ENCODE peak calls at places on chromosomes 5 and 9, in four cellular contexts. One of them, this sample, is unnamed.

GRCh38 chr9:84293001-84293798 is 47.4 kb downstream of the SLC28A3 start:
- DNase-seq in transverse colon: no peak
- DNase-seq in fibroblast of mammary gland: no peak
- DNase-seq in AG10803: no peak
- DNase-seq in this sample: peak; percentile 5

GRCh38 chr5:122222580-122222979 is 89.5 kb upstream of the SNCAIP start:
- DNase-seq in transverse colon: no peak
- DNase-seq in fibroblast of mammary gland: no peak
- DNase-seq in AG10803: no peak
- DNase-seq in this sample: no peak

GRCh38 chr5:157502143-157502647 is 42.2 kb downstream of the NIPAL4 start:
- DNase-seq in fibroblast of mammary gland: no peak
- DNase-seq in transverse colon: peak; percentile 50
- DNase-seq in AG10803: no peak
- DNase-seq in this sample: no peak

GRCh38 chr9:86667307-86667706 is 280.0 kb downstream of the GAS1 start:
- DNase-seq in AG10803: peak; percentile 45
- DNase-seq in transverse colon: no peak
- DNase-seq in fibroblast of mammary gland: peak; percentile 92
- DNase-seq in this sample: no peak

GRCh38 chr5:76503929-76504328 is 100.8 kb downstream of the IQGAP2 start:
- DNase-seq in fibroblast of mammary gland: no peak
- DNase-seq in transverse colon: no peak
- DNase-seq in AG10803: no peak
- DNase-seq in this sample: no peak

GRCh38 chr9:3682186-3682585 is 156.4 kb upstream of the RFX3 start:
- DNase-seq in AG10803: peak; percentile 61
- DNase-seq in transverse colon: no peak
- DNase-seq in fibroblast of mammary gland: no peak
- DNase-seq in this sample: no peak

GRCh38 chr5:33556330-33557328 is 115.9 kb downstream of the TARS1 start:
- DNase-seq in fibroblast of mammary gland: peak; percentile 14
- DNase-seq in AG10803: no peak
- DNase-seq in transverse colon: no peak
- DNase-seq in this sample: peak; percentile 12

GRCh38 chr5:139140631-139141071 is 57.5 kb downstream of the SIL1 start:
- DNase-seq in fibroblast of mammary gland: peak; percentile 45
- DNase-seq in transverse colon: no peak
- DNase-seq in AG10803: peak; percentile 81
- DNase-seq in this sample: no peak

GRCh38 chr5:31664566-31664965 is 25.6 kb downstream of the PDZD2 start:
- DNase-seq in AG10803: no peak
- DNase-seq in fibroblast of mammary gland: peak; percentile 37
- DNase-seq in transverse colon: no peak
- DNase-seq in this sample: peak; percentile 41

GRCh38 chr9:116572095-116572748 is 114.9 kb upstream of the TRIM32 start:
- DNase-seq in fibroblast of mammary gland: peak; percentile 89
- DNase-seq in transverse colon: peak; percentile 86
- DNase-seq in AG10803: peak; percentile 83
- DNase-seq in this sample: peak; percentile 11

GRCh38 chr9:18890372-18890771 is 142.6 kb downstream of the SAXO1 start:
- DNase-seq in fibroblast of mammary gland: peak; percentile 54
- DNase-seq in AG10803: peak; percentile 53
- DNase-seq in transverse colon: no peak
- DNase-seq in this sample: no peak

GRCh38 chr9:100167912-100168775 is 69.1 kb downstream of the INVS start:
- DNase-seq in transverse colon: no peak
- DNase-seq in AG10803: no peak
- DNase-seq in fibroblast of mammary gland: peak; percentile 38
- DNase-seq in this sample: no peak

GRCh38 chr9:76586555-76587314 is 127.8 kb downstream of the GCNT1 start:
- DNase-seq in AG10803: no peak
- DNase-seq in fibroblast of mammary gland: no peak
- DNase-seq in transverse colon: no peak
- DNase-seq in this sample: no peak
- H3K4me3 ChIP-seq in AG10803: no peak overlapping the region
- H3K4me3 ChIP-seq in fibroblast of mammary gland: no peak overlapping the region
- H3K4me3 ChIP-seq in transverse colon: no peak overlapping the region
- H3K4me3 ChIP-seq in this sample: no peak overlapping the region

DNA sequence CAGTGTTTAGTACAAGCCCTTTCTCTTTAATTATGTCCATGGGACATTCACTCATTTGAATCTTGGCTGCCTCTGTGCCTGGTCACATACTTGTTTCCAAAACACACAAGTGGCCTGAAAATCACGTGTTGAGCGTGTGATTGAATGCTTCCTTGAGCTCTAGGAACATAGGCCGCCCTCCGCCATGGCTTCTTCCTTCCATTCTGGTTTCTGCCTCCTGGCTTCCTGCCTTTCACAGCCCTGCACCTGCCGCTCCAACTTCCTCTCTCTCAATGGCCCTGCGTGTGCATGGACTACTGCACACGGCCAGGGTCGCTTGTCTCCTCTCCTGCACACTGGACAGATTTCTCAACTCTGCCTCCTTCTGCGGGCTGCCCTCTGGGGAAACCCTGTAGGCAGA is 111.1 kb upstream of the RETREG1 start:
- DNase-seq in AG10803: no peak
- DNase-seq in fibroblast of mammary gland: no peak
- DNase-seq in transverse colon: peak; percentile 47
- DNase-seq in this sample: no peak
- H3K4me3 ChIP-seq in AG10803: no peak overlapping the region
- H3K4me3 ChIP-seq in fibroblast of mammary gland: no peak overlapping the region
- H3K4me3 ChIP-seq in transverse colon: no peak overlapping the region
- H3K4me3 ChIP-seq in this sample: no peak overlapping the region

DNA sequence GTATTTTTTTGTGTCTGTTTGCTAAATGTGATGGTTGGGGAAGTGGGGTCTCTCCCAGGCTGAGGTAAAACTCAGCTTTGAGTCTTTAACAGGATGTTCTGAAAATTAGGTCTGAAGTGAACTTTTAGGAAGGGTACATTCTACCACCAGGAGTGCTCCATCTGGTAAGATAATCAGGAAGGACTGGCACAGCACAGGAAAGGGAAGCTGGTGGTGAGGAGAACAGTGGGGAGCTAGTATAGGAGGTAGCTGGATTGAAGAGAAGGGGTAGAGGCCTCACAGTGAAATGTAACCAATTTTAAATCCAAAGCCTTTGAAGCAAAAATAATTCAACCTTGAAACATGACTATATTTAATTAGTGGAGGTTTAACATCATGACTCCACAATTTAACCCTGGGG is 445.1 kb downstream of the DMRT2 start:
- DNase-seq in AG10803: no peak
- DNase-seq in fibroblast of mammary gland: no peak
- DNase-seq in transverse colon: no peak
- DNase-seq in this sample: no peak
- H3K4me3 ChIP-seq in AG10803: no peak overlapping the region
- H3K4me3 ChIP-seq in fibroblast of mammary gland: no peak overlapping the region
- H3K4me3 ChIP-seq in transverse colon: no peak overlapping the region
- H3K4me3 ChIP-seq in this sample: no peak overlapping the region

GRCh38 chr5:59584858-59585846 is 308.4 kb downstream of the PDE4D start:
- DNase-seq in AG10803: no peak
- DNase-seq in transverse colon: peak; percentile 29
- DNase-seq in fibroblast of mammary gland: no peak
- DNase-seq in this sample: no peak

GRCh38 chr5:59583151-59583809 is 310.2 kb downstream of the PDE4D start:
- DNase-seq in fibroblast of mammary gland: no peak
- DNase-seq in transverse colon: no peak
- DNase-seq in AG10803: no peak
- DNase-seq in this sample: no peak

GRCh38 chr5:59583810-59584562 is 309.5 kb downstream of the PDE4D start:
- DNase-seq in fibroblast of mammary gland: no peak
- DNase-seq in AG10803: no peak
- DNase-seq in transverse colon: peak; percentile 36
- DNase-seq in this sample: no peak

GRCh38 chr5:59579101-59579885 is 314.2 kb downstream of the PDE4D start:
- DNase-seq in AG10803: no peak
- DNase-seq in transverse colon: no peak
- DNase-seq in fibroblast of mammary gland: no peak
- DNase-seq in this sample: no peak

GRCh38 chr5:59582746-59583145 is 310.8 kb downstream of the PDE4D start:
- DNase-seq in AG10803: no peak
- DNase-seq in fibroblast of mammary gland: no peak
- DNase-seq in transverse colon: no peak
- DNase-seq in this sample: no peak
- H3K4me3 ChIP-seq in AG10803: no peak overlapping the region
- H3K4me3 ChIP-seq in fibroblast of mammary gland: no peak overlapping the region
- H3K4me3 ChIP-seq in transverse colon: no peak overlapping the region
- H3K4me3 ChIP-seq in this sample: no peak overlapping the region

This sample was measured in Jurkat, Clone E6-1.